ENCODE peak calls at places on chromosomes 5 and 9, in eight cellular contexts. N is activated CD4-positive, alpha-beta T cell treated with anti-CD3 and anti-CD28 coated beads, Interleukin-2, amount 50 U/mL, for 1 hour; G is cardiac muscle cell; S is stimulated activated CD8-positive, alpha-beta memory T cell treated with anti-CD3 and anti-CD28 coated beads, Interleukin-15, amount 100 ng/mL, for 1 hour; R is ovary; W is endothelial cell; J is ACHN; D is adipocyte. C is an unnamed sample.

GRCh38 chr5:62714246-62714645 is 135.6 kb downstream of the LRRC70 start:
- DNase-seq in J (no peak), G (no peak), W (no peak), N (no peak), D (no peak), S (no peak), R (no peak), C (no peak)

GRCh38 chr5:81265101-81265500 is 32.0 kb downstream of the CKMT2 start:
- DNase-seq in J (no peak), W (no peak), G (no peak), S (no peak), R (no peak), N (no peak), D (peak), C (no peak)

GRCh38 chr5:128635379-128635778 is 97.3 kb upstream of the FBN2 start:
- DNase-seq in G (no peak), D (no peak), N (no peak), J (no peak), W (no peak), S (no peak), R (no peak), C (no peak)

GRCh38 chr5:2011481-2012411 is 129.0 kb upstream of the IRX4 start:
- DNase-seq in R (no peak), D (no peak), W (no peak), J (no peak), S (no peak), N (no peak), G (no peak), C (no peak)

GRCh38 chr9:68777070-68777763 is 72.2 kb downstream of the PIP5K1B start:
- DNase-seq in J (no peak), G (no peak), N (no peak), D (no peak), R (no peak), W (no peak), S (no peak), C (no peak)

GRCh38 chr5:56342612-56343011 is 109.5 kb upstream of the ANKRD55 start:
- DNase-seq in G (no peak), N (no peak), S (no peak), D (no peak), J (no peak), W (no peak), R (no peak), C (no peak)

GRCh38 chr5:169181785-169182184 is 119.2 kb downstream of the SLIT3 start:
- DNase-seq in G (no peak), W (no peak), N (no peak), D (peak), R (no peak), S (no peak), J (no peak), C (no peak)

GRCh38 chr5:112933651-112934365 is 11.8 kb upstream of the REEP5 start:
- DNase-seq in G (no peak), N (no peak), W (no peak), S (no peak), R (no peak), D (peak), J (no peak), C (no peak)

GRCh38 chr5:59317023-59317771 is 576.3 kb downstream of the PDE4D start:
- DNase-seq in D (peak), G (peak), J (no peak), W (no peak), S (no peak), N (no peak), R (no peak), C (peak)

GRCh38 chr5:167512111-167512510 is 779.3 kb upstream of the WWC1 start:
- DNase-seq in R (no peak), J (no peak), N (no peak), W (no peak), G (no peak), D (no peak), S (no peak), C (no peak)

GRCh38 chr9:134056483-134057310 is 11.1 kb downstream of the BRD3 start:
- DNase-seq in R (peak), S (no peak), D (no peak), J (no peak), G (no peak), N (no peak), W (no peak), C (no peak)

GRCh38 chr5:54229041-54229780 is 81.2 kb downstream of the ARL15 start:
- DNase-seq in G (peak), S (peak), N (peak), D (peak), R (peak), W (peak), J (peak), C (peak)

GRCh38 chr5:137752873-137753226 is 1.3 kb downstream of the HNRNPA0 start:
- DNase-seq in D (no peak), R (no peak), J (peak), S (no peak), W (peak), N (no peak), G (no peak), C (peak)

GRCh38 chr9:8315211-8315610 is 515.6 kb upstream of the DMAC1 start:
- DNase-seq in J (no peak), G (no peak), R (no peak), W (no peak), N (no peak), D (no peak), S (no peak), C (no peak)

GRCh38 chr5:35172526-35172925 is 57.8 kb downstream of the PRLR start:
- DNase-seq in G (no peak), D (no peak), J (no peak), N (no peak), W (no peak), S (no peak), R (no peak), C (no peak)

GRCh38 chr5:87110721-87111120 is 157.0 kb upstream of the RASA1 start:
- DNase-seq in W (no peak), G (no peak), N (no peak), D (no peak), R (no peak), J (no peak), S (no peak), C (no peak)

GRCh38 chr5:73464016-73464745 is 15.6 kb upstream of the FOXD1 start:
- DNase-seq in N (no peak), R (no peak), S (no peak), G (no peak), D (peak), W (no peak), J (no peak), C (peak)

GRCh38 chr9:18294229-18294628 is 179.7 kb upstream of the ADAMTSL1 start:
- DNase-seq in S (no peak), J (no peak), W (no peak), N (no peak), D (no peak), R (no peak), G (no peak), C (no peak)

GRCh38 chr5:153496835-153497234 is 6.4 kb downstream of the GRIA1 start:
- DNase-seq in S (no peak), D (peak), W (peak), R (no peak), J (peak), G (peak), N (no peak), C (no peak)

GRCh38 chr9:36566813-36567217 is 5.9 kb upstream of the MELK start:
- DNase-seq in D (peak), W (no peak), S (no peak), N (no peak), G (no peak), R (no peak), J (peak), C (no peak)

GRCh38 chr9:123364241-123364824 is 8.3 kb downstream of the CRB2 start:
- DNase-seq in N (no peak), R (peak), S (no peak), G (no peak), W (no peak), D (peak), J (peak), C (peak)

GRCh38 chr5:157651623-157652376 is 438 bp downstream of the SOX30 start:
- DNase-seq in N (peak), G (no peak), S (peak), J (no peak), D (no peak), R (peak), W (peak), C (peak)

GRCh38 chr5:106417566-106417965 is 1253.2 kb downstream of the EFNA5 start:
- DNase-seq in S (no peak), W (no peak), J (no peak), D (no peak), G (no peak), N (no peak), R (no peak), C (no peak)

GRCh38 chr9:109855540-109855939 is 75.5 kb downstream of the PALM2AKAP2 start:
- DNase-seq in G (no peak), D (no peak), W (no peak), S (no peak), R (no peak), N (no peak), J (no peak), C (no peak)

GRCh38 chr9:119304566-119304965 is 64.7 kb downstream of the BRINP1 start:
- DNase-seq in D (no peak), S (no peak), R (no peak), W (no peak), J (no peak), G (peak), N (no peak), C (no peak)

GRCh38 chr5:151123897-151124751 is 33.5 kb downstream of the ANXA6 start:
- DNase-seq in J (peak), G (no peak), R (no peak), S (no peak), D (peak), N (no peak), W (no peak), C (no peak)

GRCh38 chr5:440413-441180 is 2.4 kb upstream of the EXOC3 start:
- DNase-seq in D (no peak), G (no peak), N (no peak), S (no peak), W (no peak), R (no peak), J (no peak), C (no peak)

GRCh38 chr5:178450121-178450631 is 140.0 kb downstream of the COL23A1 start:
- DNase-seq in R (no peak), S (no peak), N (no peak), W (no peak), G (no peak), D (no peak), J (no peak), C (no peak)

GRCh38 chr5:10288600-10289213 is 19.0 kb downstream of the CMBL start:
- DNase-seq in S (no peak), W (no peak), J (peak), D (no peak), R (peak), G (peak), N (peak), C (no peak)

GRCh38 chr9:130347931-130348330 is 82.4 kb downstream of the HMCN2 start:
- DNase-seq in J (no peak), D (no peak), R (no peak), W (no peak), G (no peak), S (no peak), N (no peak), C (no peak)

GRCh38 chr5:139383275-139383992 is at the start of gene SLC23A1:
- DNase-seq in R (peak), J (peak), G (no peak), S (no peak), N (no peak), D (peak), W (no peak), C (peak)

GRCh38 chr5:36790847-36791246 is 85.7 kb upstream of the NIPBL start:
- DNase-seq in W (no peak), R (no peak), J (no peak), G (no peak), N (no peak), S (no peak), D (no peak), C (no peak)

GRCh38 chr5:177131711-177132503 is 1.7 kb upstream of the NSD1 start:
- DNase-seq in G (no peak), W (peak), D (no peak), S (no peak), R (peak), N (no peak), J (no peak), C (no peak)

GRCh38 chr5:75358117-75358516 is 21.1 kb downstream of the HMGCR start:
- DNase-seq in G (no peak), N (no peak), J (no peak), R (no peak), W (no peak), S (no peak), D (no peak), C (no peak)

GRCh38 chr5:68245325-68245724 is 29.8 kb downstream of the PIK3R1 start:
- DNase-seq in N (no peak), W (no peak), D (no peak), S (no peak), R (no peak), G (no peak), J (no peak), C (no peak)

GRCh38 chr9:114653556-114654159 is 3.9 kb downstream of the TEX53 start:
- DNase-seq in G (peak), J (peak), W (peak), S (peak), D (peak), N (peak), R (peak), C (peak)

GRCh38 chr5:458547-459353 is 15.8 kb downstream of the EXOC3 start:
- DNase-seq in G (no peak), N (no peak), S (no peak), J (no peak), W (no peak), R (peak), D (peak), C (no peak)

GRCh38 chr9:136662326-136662655 is 425 bp upstream of the EGFL7 start:
- DNase-seq in G (no peak), J (no peak), R (no peak), W (no peak), S (no peak), N (no peak), D (no peak), C (no peak)

C was measured in uterus.